ENCODE peak calls at places on chromosomes 3 and 15, in five cellular contexts. G is endothelial cell; E is naive thymus-derived CD8-positive, alpha-beta T cell; I is upper lobe of right lung; N is A549. H is an unnamed sample.

GRCh38 chr3:46080124-46080991 is 53.1 kb upstream of the XCR1 start:
- DNase-seq in G (no peak), E (no peak), I (no peak), N (no peak), H (no peak)

GRCh38 chr15:20341901-20342605 is 199.5 kb downstream of the GOLGA6L6 start:
- DNase-seq in G (peak), E (peak), I (peak), N (peak), H (peak)

GRCh38 chr3:177357352-177358084 is 160.2 kb upstream of the TBL1XR1 start:
- DNase-seq in G (no peak), E (no peak), I (no peak), N (peak), H (peak)

GRCh38 chr15:87201986-87202385 is 1054.6 kb downstream of the NTRK3 start:
- DNase-seq in G (no peak), E (no peak), I (no peak), N (no peak), H (no peak)

GRCh38 chr3:194869482-194870169 is 183.9 kb downstream of the FAM43A start:
- DNase-seq in G (no peak), E (no peak), I (no peak), N (peak), H (no peak)

GRCh38 chr3:18237251-18238005 is 187.7 kb downstream of the SATB1 start:
- DNase-seq in G (no peak), E (no peak), I (no peak), N (no peak), H (no peak)

GRCh38 chr3:37096292-37096691 is 78.1 kb downstream of the LRRFIP2 start:
- DNase-seq in G (no peak), E (no peak), I (no peak), N (peak), H (no peak)

GRCh38 chr3:122258757-122259371 is 66.2 kb upstream of the CSTA start:
- DNase-seq in G (peak), E (no peak), I (peak), N (peak), H (peak)

GRCh38 chr3:26428992-26429391 is 193.6 kb upstream of the LRRC3B start:
- DNase-seq in G (no peak), E (no peak), I (no peak), N (no peak), H (no peak)

GRCh38 chr3:148023994-148024393 is 614.8 kb downstream of the ZIC1 start:
- DNase-seq in G (no peak), E (no peak), I (no peak), N (no peak), H (no peak)

GRCh38 chr3:143973352-143974021 is 1.9 kb downstream of the DIPK2A start:
- DNase-seq in G (no peak), E (no peak), I (no peak), N (peak), H (peak)

GRCh38 chr15:52731732-52732470 is 52.7 kb upstream of the ATOSA start:
- DNase-seq in G (no peak), E (no peak), I (no peak), N (no peak), H (no peak)